ENCODE peak calls at places on chromosomes 11 and 22, in eight cellular contexts. Q is dorsolateral prefrontal cortex, T is fibroblast of pulmonary artery, U is pancreas, W is astrocyte of the spinal cord, F is cardiac muscle cell, A is Caco-2, C is right lobe of liver. Z is an unnamed sample.

GRCh38 chr11:105719073-105719846 is 109.4 kb downstream of the GRIA4 start:
- DNase-seq in Q (no peak), T (peak; percentile 17), U (no peak), W (peak; percentile 87), F (no peak), A (peak; percentile 8), C (no peak), Z (peak; percentile 26)

GRCh38 chr22:45235851-45236342 is 4.8 kb downstream of the KIAA0930 start:
- DNase-seq in Q (no peak), T (no peak), U (no peak), W (no peak), F (no peak), A (no peak), C (no peak), Z (no peak)

GRCh38 chr22:17443413-17444203 is 74.3 kb downstream of the CECR2 start:
- DNase-seq in Q (no peak), T (no peak), U (no peak), W (peak; percentile 14), F (no peak), A (no peak), C (no peak), Z (peak; percentile 23)

GRCh38 chr11:128424271-128424709 is 163.1 kb downstream of the ETS1 start:
- DNase-seq in Q (no peak), T (peak; percentile 55), U (no peak), W (peak; percentile 28), F (peak; percentile 63), A (no peak), C (no peak), Z (peak; percentile 68)

GRCh38 chr22:31229402-31230140 is 17.5 kb downstream of the LIMK2 start:
- DNase-seq in Q (no peak), T (peak; percentile 58), U (peak; percentile 75), W (peak; percentile 59), F (no peak), A (no peak), C (peak; percentile 62), Z (peak; percentile 65)

GRCh38 chr11:91100432-91100831 is 877.6 kb upstream of the CHORDC1 start:
- DNase-seq in Q (no peak), T (no peak), U (no peak), W (peak; percentile 15), F (no peak), A (no peak), C (no peak), Z (peak; percentile 27)

GRCh38 chr11:47384498-47384897 is 6.2 kb upstream of the SPI1 start:
- DNase-seq in Q (no peak), T (no peak), U (no peak), W (no peak), F (no peak), A (no peak), C (no peak), Z (no peak)

GRCh38 chr11:5297671-5298070 is 4.1 kb downstream of the OR51B4 start:
- DNase-seq in Q (no peak), T (peak; percentile 22), U (no peak), W (no peak), F (no peak), A (no peak), C (no peak), Z (peak; percentile 34)

GRCh38 chr11:26580929-26581328 is 8.9 kb upstream of the MUC15 start:
- DNase-seq in Q (no peak), T (peak; percentile 20), U (no peak), W (peak; percentile 54), F (no peak), A (no peak), C (no peak), Z (peak; percentile 8)

GRCh38 chr22:30356392-30357230 is at the start of the genes CCDC157 and SF3A1:
- DNase-seq in Q (peak; percentile 94), T (peak; percentile 92), U (peak; percentile 88), W (peak; percentile 96), F (peak; percentile 96), A (peak; percentile 90), C (peak; percentile 92), Z (peak; percentile 93)

GRCh38 chr11:72321381-72321996 is 77.5 kb upstream of the PHOX2A start:
- DNase-seq in Q (no peak), T (peak; percentile 29), U (no peak), W (peak; percentile 40), F (no peak), A (no peak), C (no peak), Z (peak; percentile 55)

GRCh38 chr11:117915219-117915618 is 14.0 kb downstream of the TMPRSS13 start:
- DNase-seq in Q (peak; percentile 21), T (no peak), U (no peak), W (no peak), F (no peak), A (no peak), C (no peak), Z (no peak)

GRCh38 chr22:30182365-30182764 is 64.2 kb downstream of the LIF start:
- DNase-seq in Q (no peak), T (no peak), U (no peak), W (no peak), F (no peak), A (no peak), C (no peak), Z (no peak)

GRCh38 chr11:127609025-127609788 is 608.6 kb upstream of the KIRREL3 start:
- DNase-seq in Q (no peak), T (no peak), U (no peak), W (no peak), F (no peak), A (no peak), C (no peak), Z (no peak)

GRCh38 chr11:84747871-84748270 is 879.3 kb downstream of the DLG2 start:
- DNase-seq in Q (no peak), T (no peak), U (no peak), W (no peak), F (no peak), A (no peak), C (no peak), Z (no peak)

GRCh38 chr11:108498046-108498815 is at the start of gene POGLUT3:
- DNase-seq in Q (peak; percentile 73), T (peak; percentile 48), U (peak; percentile 49), W (peak; percentile 55), F (peak; percentile 76), A (peak; percentile 93), C (peak; percentile 73), Z (peak; percentile 41)

GRCh38 chr11:102886999-102887398 is 12.2 kb upstream of the MMP12 start:
- DNase-seq in Q (no peak), T (no peak), U (no peak), W (no peak), F (no peak), A (no peak), C (no peak), Z (peak; percentile 32)

GRCh38 chr22:28935140-28935539 is 51.8 kb downstream of the ZNRF3 start:
- DNase-seq in Q (no peak), T (no peak), U (no peak), W (no peak), F (no peak), A (no peak), C (no peak), Z (no peak)

GRCh38 chr11:113730887-113731726 is 25.0 kb upstream of the TMPRSS5 start:
- DNase-seq in Q (no peak), T (peak; percentile 72), U (peak; percentile 25), W (peak; percentile 77), F (peak; percentile 79), A (peak; percentile 86), C (no peak), Z (peak; percentile 76)

GRCh38 chr11:94647926-94648325 is 80.8 kb downstream of the PIWIL4 start:
- DNase-seq in Q (no peak), T (peak; percentile 39), U (no peak), W (no peak), F (no peak), A (no peak), C (no peak), Z (no peak)

GRCh38 chr11:94648789-94649188 is 81.6 kb downstream of the PIWIL4 start:
- DNase-seq in Q (no peak), T (no peak), U (no peak), W (no peak), F (no peak), A (no peak), C (no peak), Z (no peak)

GRCh38 chr11:94649254-94649653 is 82.1 kb downstream of the PIWIL4 start:
- DNase-seq in Q (no peak), T (no peak), U (no peak), W (no peak), F (no peak), A (no peak), C (no peak), Z (no peak)

GRCh38 chr11:94650756-94651155 is 83.6 kb downstream of the PIWIL4 start:
- DNase-seq in Q (no peak), T (peak; percentile 73), U (no peak), W (peak; percentile 19), F (no peak), A (no peak), C (peak; percentile 23), Z (peak; percentile 87)

GRCh38 chr11:94649925-94650623 is 82.9 kb downstream of the PIWIL4 start:
- DNase-seq in Q (no peak), T (no peak), U (no peak), W (no peak), F (no peak), A (no peak), C (no peak), Z (no peak)
- H3K4me3 ChIP-seq in Q (no peak overlapping the region), T (no peak overlapping the region), U (no peak overlapping the region), W (no peak overlapping the region), F (no peak overlapping the region), A (no peak overlapping the region), C (no peak overlapping the region), Z (no peak overlapping the region)

GRCh38 chr11:86274503-86274902 is 27.5 kb upstream of the HIKESHI start:
- DNase-seq in Q (no peak), T (no peak), U (no peak), W (no peak), F (peak; percentile 34), A (peak; percentile 57), C (no peak), Z (no peak)
- TF ChIP-seq CTCF in Q (no peak), T (no peak), U (no peak), W (peak; percentile 14), F (peak; percentile 23), A (peak; percentile 46), C (no peak), Z (peak; percentile 20)

DNA sequence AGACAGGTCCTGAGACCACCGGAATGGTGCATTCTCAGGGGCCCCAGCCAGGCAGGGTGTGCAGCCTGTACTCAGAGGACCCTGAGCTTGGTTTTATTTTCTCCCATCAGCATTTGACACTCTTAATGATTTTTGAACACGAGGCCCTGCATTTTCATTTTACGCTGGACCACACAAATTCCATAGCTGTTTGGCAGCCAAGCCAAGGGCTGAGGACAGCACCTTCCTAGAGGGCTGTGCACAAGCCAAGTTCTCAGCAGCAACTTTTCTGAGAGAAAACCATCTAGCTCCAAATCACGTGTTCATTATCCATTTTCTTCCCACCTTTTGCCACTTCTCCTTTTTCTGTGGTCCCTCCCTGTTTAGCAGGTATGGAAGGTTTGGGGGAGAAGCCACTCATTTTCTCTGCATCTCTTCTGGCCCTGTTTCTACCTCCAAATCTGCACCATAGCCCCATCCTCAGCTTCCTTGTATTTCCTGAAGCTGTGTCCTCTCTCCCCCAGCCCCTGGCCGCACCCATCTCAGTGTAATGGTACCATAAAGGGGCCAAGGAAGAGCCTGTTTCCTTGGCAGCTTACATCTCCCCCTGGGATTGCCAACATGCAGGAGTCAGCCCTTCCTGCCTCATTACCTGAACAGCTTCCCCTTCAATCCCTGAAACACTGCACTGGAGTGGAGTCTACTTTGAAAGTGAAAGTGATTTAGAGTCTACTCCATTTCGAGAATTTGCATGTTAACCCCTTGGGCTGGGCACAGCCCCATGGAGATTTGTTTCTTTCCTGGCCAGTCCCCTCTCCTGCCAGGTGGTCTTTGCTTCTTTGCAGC is 60.3 kb downstream of the TRAF6 start:
- DNase-seq in Q (no peak), T (peak; percentile 23), U (no peak), W (peak; percentile 35), F (no peak), A (no peak), C (no peak), Z (peak; percentile 31)
- H3K4me3 ChIP-seq in Q (peak overlapping the region; percentile 25), T (no peak overlapping the region), U (no peak overlapping the region), W (no peak overlapping the region), F (no peak overlapping the region), A (no peak overlapping the region), C (peak overlapping the region; percentile 19), Z (no peak overlapping the region)

GRCh38 chr11:77188323-77188911 is 60.4 kb downstream of the MYO7A start:
- DNase-seq in Q (peak; percentile 84), T (peak; percentile 86), U (peak; percentile 74), W (peak; percentile 72), F (peak; percentile 89), A (peak; percentile 91), C (peak; percentile 78), Z (peak; percentile 85)
- TF ChIP-seq CTCF in Q (peak; percentile 89), T (peak; percentile 95), U (peak; percentile 85), W (peak; percentile 95), F (peak; percentile 90), A (peak; percentile 99), C (peak; percentile 84), Z (peak; percentile 86)

Z was measured in cardiac fibroblast.